ENCODE peak calls at places on chromosomes 4 and X, in four cellular contexts. J is epithelial cell of esophagus, N is GF-D8, G is NCI-H2029 treated with DMSO at 0.1 percent for 48 hours. Y is an unnamed sample.

GRCh38 chr4:16967722-16968121 is 69.3 kb upstream of the LDB2 start:
- DNase-seq in J (no peak), G (no peak), N (no peak), Y (no peak)

GRCh38 chr4:64417974-64418373 is 8.7 kb upstream of the TECRL start:
- DNase-seq in N (no peak), J (peak), G (no peak), Y (peak)

GRCh38 chr4:81471361-81472248 is at the start of gene RASGEF1B:
- DNase-seq in G (peak), N (no peak), J (peak), Y (peak)

GRCh38 chrX:53085661-53086229 is 3.6 kb downstream of the TSPYL2 start:
- DNase-seq in G (no peak), J (no peak), N (no peak), Y (no peak)

GRCh38 chrX:100424012-100424411 is 13.9 kb upstream of the PCDH19 start:
- DNase-seq in N (no peak), G (no peak), J (peak), Y (no peak)

GRCh38 chr4:77600521-77601451 is 4.8 kb upstream of the CXCL13 start:
- DNase-seq in G (peak), J (peak), N (no peak), Y (peak)

GRCh38 chrX:112874140-112874539 is 33.5 kb upstream of the AMOT start:
- DNase-seq in N (no peak), J (peak), G (no peak), Y (no peak)

GRCh38 chr4:99971453-99972111 is 21.5 kb upstream of the H2AZ1 start:
- DNase-seq in N (no peak), J (no peak), G (no peak), Y (no peak)